ENCODE peak calls at places on chromosomes 5 and 9, in nine cellular contexts. U, V, W, G, A, C, Y, T and D are unnamed samples.

GRCh38 chr9:127365461-127365860 is 31.5 kb upstream of the SLC2A8 start:
- DNase-seq in T (no peak), U (no peak), A (no peak), C (no peak), W (no peak), G (no peak), V (no peak), Y (no peak), D (no peak)

GRCh38 chr9:132575005-132575609 is 7.3 kb upstream of the BARHL1 start:
- DNase-seq in U (peak), C (peak), A (peak), G (peak), W (no peak), Y (peak), T (peak), V (peak), D (peak)

GRCh38 chr5:134048864-134049263 is 44.1 kb upstream of the VDAC1 start:
- DNase-seq in G (no peak), A (no peak), V (no peak), W (no peak), T (no peak), C (no peak), U (no peak), Y (no peak), D (no peak)

GRCh38 chr9:137666505-137666809 is 47.7 kb downstream of the EHMT1 start:
- DNase-seq in W (no peak), G (no peak), A (no peak), V (no peak), U (no peak), Y (peak), C (no peak), T (no peak), D (no peak)

GRCh38 chr9:136339173-136339957 is 12.0 kb downstream of the GPSM1 start:
- DNase-seq in W (no peak), G (peak), T (peak), Y (peak), A (peak), C (no peak), U (peak), V (peak), D (peak)

GRCh38 chr5:157308826-157309465 is 43.0 kb downstream of the CYFIP2 start:
- DNase-seq in C (no peak), A (peak), Y (no peak), V (no peak), W (no peak), G (no peak), U (peak), T (no peak), D (no peak)

GRCh38 chr5:148970876-148971275 is 92.0 kb downstream of the SH3TC2 start:
- DNase-seq in A (no peak), T (no peak), U (no peak), C (no peak), G (no peak), V (no peak), Y (no peak), W (no peak), D (no peak)

GRCh38 chr9:22307013-22307711 is 139.5 kb upstream of the DMRTA1 start:
- DNase-seq in U (peak), W (no peak), V (no peak), C (no peak), T (peak), Y (no peak), G (no peak), A (peak), D (peak)

GRCh38 chr5:97142521-97143254 is at the start of gene LIX1:
- DNase-seq in C (peak), T (no peak), W (no peak), Y (peak), G (no peak), U (peak), V (no peak), A (peak), D (peak)

GRCh38 chr9:136901516-136902258 is 15.4 kb downstream of the TRAF2 start:
- DNase-seq in Y (no peak), V (peak), T (peak), A (no peak), C (no peak), G (no peak), U (peak), W (peak), D (no peak)

GRCh38 chr9:71664566-71664965 is 103.7 kb downstream of the CEMIP2 start:
- DNase-seq in Y (no peak), U (no peak), A (no peak), G (no peak), C (no peak), V (no peak), T (no peak), W (no peak), D (no peak)

GRCh38 chr5:98454904-98455303 is 318.6 kb upstream of the RGMB start:
- DNase-seq in Y (no peak), G (no peak), C (no peak), U (peak), T (no peak), V (no peak), A (peak), W (no peak), D (no peak)

GRCh38 chr5:112419596-112420110 is 576 bp upstream of the EPB41L4A start:
- DNase-seq in Y (peak), C (no peak), A (peak), W (no peak), V (peak), T (peak), G (peak), U (peak), D (peak)

GRCh38 chr5:136058031-136058971 is 29.5 kb downstream of the TGFBI start:
- DNase-seq in W (no peak), A (peak), U (peak), Y (no peak), V (no peak), T (peak), C (no peak), G (peak), D (no peak)

GRCh38 chr5:143400541-143401252 is 2.8 kb downstream of the NR3C1 start:
- DNase-seq in U (peak), V (no peak), C (no peak), A (peak), W (no peak), Y (peak), G (no peak), T (no peak), D (peak)

GRCh38 chr9:137312852-137313325 is 10.8 kb upstream of the NRARP start:
- DNase-seq in Y (no peak), T (no peak), G (peak), V (no peak), A (no peak), C (no peak), U (no peak), W (no peak), D (no peak)

GRCh38 chr5:72543365-72543764 is 36.2 kb upstream of the ZNF366 start:
- DNase-seq in W (no peak), G (no peak), U (peak), T (no peak), Y (no peak), V (no peak), A (peak), C (no peak), D (no peak)

GRCh38 chr9:96052703-96053102 is 177.2 kb downstream of the ERCC6L2 start:
- DNase-seq in G (no peak), A (no peak), Y (no peak), U (no peak), V (no peak), T (no peak), C (no peak), W (no peak), D (no peak)

GRCh38 chr9:100554935-100555401 is 22.9 kb upstream of the CAVIN4 start:
- DNase-seq in G (no peak), W (no peak), C (peak), V (no peak), A (peak), U (peak), T (no peak), Y (no peak), D (peak)

GRCh38 chr5:153233933-153234332 is 256.5 kb upstream of the GRIA1 start:
- DNase-seq in V (no peak), G (no peak), T (no peak), C (no peak), Y (no peak), A (no peak), U (no peak), W (no peak), D (no peak)

GRCh38 chr9:7788772-7789171 is 10.8 kb downstream of the DMAC1 start:
- DNase-seq in Y (no peak), C (peak), U (no peak), G (no peak), A (no peak), V (no peak), T (no peak), W (no peak), D (no peak)

GRCh38 chr9:74846771-74847170 is 41.0 kb downstream of the TRPM6 start:
- DNase-seq in C (no peak), Y (no peak), W (no peak), V (no peak), G (no peak), A (no peak), U (peak), T (no peak), D (no peak)

GRCh38 chr5:84119252-84119651 is 265.4 kb downstream of the EDIL3 start:
- DNase-seq in C (no peak), W (no peak), G (no peak), T (no peak), U (no peak), Y (no peak), V (no peak), A (no peak), D (no peak)

GRCh38 chr5:164518049-164518740 is 1012.8 kb downstream of the MAT2B start:
- DNase-seq in U (no peak), A (no peak), V (no peak), Y (no peak), G (no peak), C (no peak), W (no peak), T (no peak), D (no peak)

GRCh38 chr5:108168915-108169314 is 213.0 kb downstream of the FBXL17 start:
- DNase-seq in A (no peak), G (no peak), V (no peak), W (no peak), T (no peak), C (peak), Y (peak), U (no peak), D (peak)

GRCh38 chr9:100601216-100601615 is 23.3 kb downstream of the CAVIN4 start:
- DNase-seq in Y (peak), U (peak), W (no peak), C (no peak), V (no peak), A (peak), T (peak), G (no peak), D (peak)

GRCh38 chr9:91991621-91992435 is 41.8 kb upstream of the ROR2 start:
- DNase-seq in U (peak), V (no peak), G (no peak), W (no peak), Y (no peak), C (no peak), T (no peak), A (peak), D (no peak)

GRCh38 chr5:126198509-126198908 is 224.7 kb upstream of the GRAMD2B start:
- DNase-seq in U (no peak), Y (no peak), G (no peak), C (no peak), A (no peak), V (no peak), W (no peak), T (no peak), D (no peak)

GRCh38 chr9:34659592-34660253 is 2.7 kb downstream of the CCL27 start:
- DNase-seq in C (no peak), V (no peak), T (no peak), U (no peak), G (no peak), A (no peak), W (no peak), Y (no peak), D (no peak)

GRCh38 chr9:137920753-137921152 is 43.2 kb downstream of the CACNA1B start:
- DNase-seq in Y (no peak), V (no peak), U (no peak), W (no peak), T (no peak), A (no peak), G (no peak), C (no peak), D (no peak)